ENCODE peak calls at places on chromosomes 2 and 18, in seven cellular contexts. O is CD8-positive, alpha-beta memory T cell; B is breast epithelium; R is heart right ventricle; M is fibroblast of lung; V is body of pancreas; J is cardiac muscle cell. F is an unnamed sample.
A peak's percentile ranks its signal among the peaks of the same experiment; 100 is the strongest.

GRCh38 chr2:190849774-190850173 is 30.8 kb upstream of the GLS start:
- DNase-seq in J (no peak), V (no peak), O (no peak), B (no peak), R (no peak), M (peak; percentile 72), F (no peak)

GRCh38 chr2:38056216-38056615 is 19.7 kb downstream of the CYP1B1 start:
- DNase-seq in R (no peak), B (no peak), J (no peak), O (no peak), M (no peak), V (no peak), F (no peak)

GRCh38 chr2:132668986-132669853 is 785 bp downstream of the LYPD1 start:
- DNase-seq in V (no peak), J (peak; percentile 32), M (peak; percentile 14), B (no peak), R (no peak), O (no peak), F (no peak)

GRCh38 chr2:144015655-144016245 is 504.2 kb downstream of the ZEB2 start:
- DNase-seq in M (peak; percentile 89), O (no peak), J (no peak), B (no peak), V (no peak), R (no peak), F (no peak)

GRCh38 chr2:240460781-240461431 is 25.4 kb downstream of the GPC1 start:
- DNase-seq in O (no peak), V (no peak), M (no peak), B (no peak), J (no peak), R (peak; percentile 10), F (peak; percentile 23)

GRCh38 chr2:36561223-36561944 is 36.6 kb downstream of the FEZ2 start:
- DNase-seq in B (no peak), R (no peak), J (no peak), O (no peak), V (peak; percentile 12), M (peak; percentile 86), F (no peak)

GRCh38 chr2:48723125-48723524 is 32.4 kb downstream of the LHCGR start:
- DNase-seq in R (no peak), V (no peak), J (no peak), M (peak; percentile 76), O (no peak), B (no peak), F (no peak)

GRCh38 chr2:191666733-191667132 is 11.2 kb upstream of the NABP1 start:
- DNase-seq in R (no peak), V (no peak), O (no peak), J (no peak), B (no peak), M (no peak), F (no peak)

GRCh38 chr2:231353469-231353868 is 42.0 kb upstream of the B3GNT7 start:
- DNase-seq in B (peak; percentile 14), J (no peak), M (no peak), O (no peak), V (no peak), R (no peak), F (no peak)

GRCh38 chr2:233473386-233473791 is 93.2 kb downstream of the USP40 start:
- DNase-seq in R (no peak), M (no peak), B (no peak), J (no peak), V (no peak), O (no peak), F (no peak)

GRCh38 chr2:109604597-109604996 is 9.2 kb downstream of the SEPTIN10 start:
- DNase-seq in V (no peak), R (no peak), O (no peak), B (no peak), J (no peak), M (peak; percentile 58), F (no peak)

GRCh38 chr2:182854405-182855105 is 11.9 kb downstream of the FRZB start:
- DNase-seq in V (no peak), O (no peak), J (peak; percentile 62), B (no peak), M (no peak), R (no peak), F (no peak)

GRCh38 chr2:99471635-99472326 is 18.0 kb downstream of the REV1 start:
- DNase-seq in B (no peak), O (no peak), J (no peak), R (no peak), V (no peak), M (no peak), F (no peak)

DNA sequence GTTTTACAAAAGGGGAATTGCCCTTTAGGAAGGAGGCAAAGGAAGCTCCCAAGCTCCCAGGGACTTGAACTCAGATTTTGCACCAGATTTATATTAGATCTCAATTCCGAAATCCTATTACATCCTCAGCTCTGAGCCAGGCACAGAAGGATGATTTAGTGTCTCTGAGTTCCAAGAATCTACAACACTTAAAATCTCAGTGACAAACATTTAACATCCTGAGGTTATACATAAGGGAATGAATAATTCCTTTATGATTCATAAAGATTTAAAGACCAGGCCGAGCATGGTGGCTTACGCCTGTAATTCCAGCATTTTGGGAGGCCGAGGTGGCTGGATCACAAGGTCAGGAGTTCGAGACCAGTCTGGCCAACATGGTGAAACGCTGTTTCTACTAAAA is 16.5 kb upstream of the SLC20A1 start:
- DNase-seq in V (no peak), J (no peak), B (no peak), O (no peak), R (no peak), M (no peak), F (no peak)
- H3K4me1 ChIP-seq in V (no peaks in the 10 kb centered on the region), J (peaks cover 9% of the 10 kb centered on the region), B (peaks cover 14% of the 10 kb centered on the region), O (peaks cover 93% of the 10 kb centered on the region), R (peaks cover 83% of the 10 kb centered on the region), M (peaks cover 43% of the 10 kb centered on the region), F (no peaks in the 10 kb centered on the region)

GRCh38 chr2:17541514-17541950 is 1.0 kb downstream of the VSNL1 start:
- DNase-seq in J (no peak), B (no peak), M (no peak), O (no peak), R (no peak), V (no peak), F (no peak)
- H3K4me3 ChIP-seq in J (peak overlapping the region; percentile 38), B (peak overlapping the region; percentile 60), M (peak overlapping the region; percentile 93), O (no peak overlapping the region), R (peak overlapping the region; percentile 65), V (no peak overlapping the region), F (no peak overlapping the region)

DNA sequence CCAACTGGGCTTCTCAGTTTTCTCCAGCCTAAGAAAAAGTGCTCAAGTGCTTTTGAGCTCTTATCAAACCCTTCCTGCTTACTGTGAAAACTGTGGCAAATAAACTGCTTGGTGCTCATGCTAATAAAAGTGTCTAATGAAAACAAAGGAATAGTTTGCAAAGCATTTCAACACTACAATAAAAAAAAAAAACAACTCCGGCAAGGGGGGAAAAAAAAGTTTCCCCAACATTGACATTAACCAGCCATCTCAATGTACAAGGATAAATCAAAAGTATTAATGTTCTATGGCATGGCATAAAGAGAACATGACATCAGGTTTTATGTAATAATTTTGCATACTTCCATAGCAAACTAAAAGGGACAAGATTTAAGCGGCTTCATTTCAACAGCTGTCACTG is 14.7 kb upstream of the STPG4 start:
- DNase-seq in B (no peak), M (no peak), O (no peak), J (no peak), R (no peak), V (no peak), F (no peak)
- H3K4me1 ChIP-seq in B (peaks cover 3% of the 10 kb centered on the region), M (peaks cover 13% of the 10 kb centered on the region), O (peaks cover 70% of the 10 kb centered on the region), J (peaks cover 54% of the 10 kb centered on the region), R (peaks cover 88% of the 10 kb centered on the region), V (peaks cover 48% of the 10 kb centered on the region), F (peaks cover 4% of the 10 kb centered on the region)

DNA sequence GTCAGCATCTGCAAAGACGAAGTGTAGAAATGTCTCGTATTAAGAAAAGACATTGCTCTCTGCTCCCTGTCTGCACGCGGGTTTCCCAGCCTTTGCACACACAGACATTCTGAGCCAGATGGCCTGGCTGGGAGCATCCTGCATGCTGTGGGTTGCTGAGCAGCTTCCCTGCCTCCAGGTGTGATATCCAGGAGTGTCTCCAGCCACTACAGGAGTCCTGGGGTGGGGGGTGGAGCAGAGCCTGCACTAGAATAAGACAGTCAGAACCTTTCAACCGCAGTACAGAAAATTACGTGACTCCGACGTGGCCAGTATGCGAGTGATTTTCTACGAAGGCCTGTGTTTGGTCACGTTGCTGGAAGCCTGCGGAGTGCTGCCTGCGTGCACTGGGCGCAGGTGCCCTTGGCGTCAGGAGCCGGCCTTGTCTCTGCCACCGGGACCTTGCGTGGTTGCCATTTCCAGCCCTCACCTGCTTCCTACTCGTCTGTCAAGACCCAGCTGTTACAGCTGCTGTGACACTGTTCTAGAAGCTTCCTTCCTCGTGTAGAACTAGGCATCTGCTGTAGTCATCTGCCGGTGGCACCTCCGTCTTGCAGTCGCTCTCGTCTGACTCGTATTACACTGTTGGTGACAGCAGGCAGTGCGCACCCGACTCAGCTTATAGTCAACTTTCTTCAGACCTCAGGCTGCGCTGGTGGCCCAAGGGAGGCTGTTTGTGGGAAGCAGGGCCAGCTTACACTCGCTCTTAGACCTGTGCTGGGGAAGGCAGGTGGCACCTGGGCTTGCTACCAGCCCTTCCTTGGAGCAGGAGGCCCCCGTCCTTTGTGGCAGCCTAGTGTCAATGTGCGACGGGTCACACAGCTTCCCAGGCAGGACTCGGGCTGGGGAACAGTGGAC is 11.2 kb downstream of the CTDP1 start:
- DNase-seq in V (no peak), M (no peak), O (no peak), B (no peak), J (no peak), R (no peak), F (no peak)
- H3K4me3 ChIP-seq in V (no peak overlapping the region), M (no peak overlapping the region), O (no peak overlapping the region), B (no peak overlapping the region), J (no peak overlapping the region), R (no peak overlapping the region), F (no peak overlapping the region)

GRCh38 chr2:54569745-54570296 is 113.7 kb downstream of the SPTBN1 start:
- DNase-seq in J (no peak), O (no peak), B (no peak), R (no peak), M (no peak), V (no peak), F (no peak)
- H3K4me1 ChIP-seq in J (peaks cover 70% of the 10 kb centered on the region), O (peaks cover 93% of the 10 kb centered on the region), B (peaks cover 15% of the 10 kb centered on the region), R (peaks cover 91% of the 10 kb centered on the region), M (peaks cover 53% of the 10 kb centered on the region), V (peaks cover 95% of the 10 kb centered on the region), F (peaks cover 26% of the 10 kb centered on the region)

GRCh38 chr18:12885500-12885899 is 1.5 kb upstream of the PTPN2 start:
- DNase-seq in B (no peak), M (no peak), J (no peak), O (no peak), V (no peak), R (no peak), F (no peak)
- H3K4me3 ChIP-seq in B (no peak overlapping the region), M (no peak overlapping the region), J (no peak overlapping the region), O (no peak overlapping the region), V (no peak overlapping the region), R (no peak overlapping the region), F (no peak overlapping the region)

DNA sequence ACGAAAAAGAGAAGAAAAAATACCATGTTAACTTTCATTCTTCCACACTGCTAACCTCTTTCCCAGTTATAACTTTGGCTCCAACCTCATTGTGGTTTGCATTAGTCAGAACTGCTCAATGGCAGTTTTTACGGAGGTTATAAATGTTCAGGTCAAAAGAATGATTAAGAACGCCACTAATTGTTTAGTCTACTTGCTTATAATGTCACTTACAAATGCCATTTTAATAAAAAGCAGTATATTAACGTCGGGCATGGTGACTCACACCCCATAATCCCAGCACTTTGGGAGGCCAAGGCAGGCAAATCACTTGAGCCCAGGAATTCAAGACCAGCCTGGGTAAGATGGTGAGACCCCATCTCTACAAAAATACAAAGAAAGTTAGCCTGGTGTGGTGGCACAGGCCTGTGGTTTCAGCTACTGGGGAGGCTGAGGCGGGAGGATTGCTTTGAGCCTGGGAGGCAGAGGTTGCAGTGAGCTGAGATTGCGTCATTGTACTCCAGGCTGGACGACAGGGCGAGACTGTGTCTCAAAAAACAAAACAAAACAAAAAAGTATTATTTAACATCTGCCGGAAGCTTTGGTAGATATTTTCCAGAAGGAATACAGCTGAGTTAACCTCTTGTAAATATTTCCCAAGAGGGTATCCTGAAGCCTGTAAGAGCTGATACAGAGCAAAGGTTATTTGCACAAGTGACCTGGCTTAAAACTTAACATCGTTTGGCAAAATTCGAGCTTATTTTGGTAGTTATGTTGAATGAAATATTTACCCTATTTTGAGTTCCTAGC is 5.1 kb downstream of the AGPS start:
- DNase-seq in B (no peak), R (no peak), J (no peak), M (peak; percentile 91), V (peak; percentile 50), O (no peak), F (no peak)
- H3K4me1 ChIP-seq in B (no peaks in the 10 kb centered on the region), R (peaks cover 78% of the 10 kb centered on the region), J (peaks cover 21% of the 10 kb centered on the region), M (peaks cover 7% of the 10 kb centered on the region), V (peaks cover 74% of the 10 kb centered on the region), O (peaks cover 30% of the 10 kb centered on the region), F (peaks cover 5% of the 10 kb centered on the region)